ENCODE peak calls at places on chromosomes 7 and 10, in eight cellular contexts. One of them, this sample, is unnamed.

GRCh38 chr10:50605280-50606270 is 18.2 kb downstream of the SGMS1 start:
- DNase-seq in B cell: no peak
- DNase-seq in GM12865: peak; percentile 73
- DNase-seq in RWPE1: peak; percentile 80
- DNase-seq in AG09319: peak; percentile 87
- DNase-seq in bronchial epithelial cell: peak; percentile 97
- DNase-seq in MM.1S: peak; percentile 87
- DNase-seq in colonic mucosa: peak; percentile 54
- DNase-seq in this sample: peak; percentile 20

GRCh38 chr7:120725376-120726039 is 132.4 kb downstream of the TSPAN12 start:
- DNase-seq in bronchial epithelial cell: peak; percentile 36
- DNase-seq in AG09319: no peak
- DNase-seq in B cell: no peak
- DNase-seq in GM12865: peak; percentile 49
- DNase-seq in MM.1S: peak; percentile 62
- DNase-seq in colonic mucosa: no peak
- DNase-seq in RWPE1: peak; percentile 4
- DNase-seq in this sample: peak; percentile 28

GRCh38 chr10:131896403-131896802 is 4.4 kb upstream of the PPP2R2D start:
- DNase-seq in colonic mucosa: no peak
- DNase-seq in bronchial epithelial cell: no peak
- DNase-seq in MM.1S: no peak
- DNase-seq in AG09319: no peak
- DNase-seq in RWPE1: no peak
- DNase-seq in B cell: no peak
- DNase-seq in GM12865: no peak
- DNase-seq in this sample: no peak

GRCh38 chr7:106152313-106152665 is 40.2 kb upstream of the SYPL1 start:
- DNase-seq in AG09319: no peak
- DNase-seq in colonic mucosa: no peak
- DNase-seq in bronchial epithelial cell: no peak
- DNase-seq in GM12865: no peak
- DNase-seq in B cell: no peak
- DNase-seq in MM.1S: no peak
- DNase-seq in RWPE1: no peak
- DNase-seq in this sample: no peak

GRCh38 chr10:97138174-97138573 is 47.6 kb downstream of the SLIT1 start:
- DNase-seq in colonic mucosa: peak; percentile 23
- DNase-seq in GM12865: no peak
- DNase-seq in B cell: no peak
- DNase-seq in MM.1S: no peak
- DNase-seq in AG09319: no peak
- DNase-seq in RWPE1: peak; percentile 22
- DNase-seq in bronchial epithelial cell: no peak
- DNase-seq in this sample: no peak

GRCh38 chr7:48337012-48337621 is 165.9 kb downstream of the ABCA13 start:
- DNase-seq in AG09319: no peak
- DNase-seq in MM.1S: no peak
- DNase-seq in colonic mucosa: no peak
- DNase-seq in GM12865: peak; percentile 22
- DNase-seq in bronchial epithelial cell: peak; percentile 48
- DNase-seq in RWPE1: peak; percentile 47
- DNase-seq in B cell: no peak
- DNase-seq in this sample: no peak

GRCh38 chr10:3811331-3811870 is 26.4 kb upstream of the KLF6 start:
- DNase-seq in bronchial epithelial cell: peak; percentile 97
- DNase-seq in B cell: peak; percentile 70
- DNase-seq in AG09319: no peak
- DNase-seq in GM12865: peak; percentile 89
- DNase-seq in colonic mucosa: no peak
- DNase-seq in RWPE1: peak; percentile 49
- DNase-seq in MM.1S: peak; percentile 74
- DNase-seq in this sample: peak; percentile 64

GRCh38 chr7:101743241-101743994 is 74.0 kb upstream of the CUX1 start:
- DNase-seq in colonic mucosa: peak; percentile 67
- DNase-seq in RWPE1: peak; percentile 47
- DNase-seq in bronchial epithelial cell: peak; percentile 30
- DNase-seq in AG09319: no peak
- DNase-seq in MM.1S: peak; percentile 76
- DNase-seq in B cell: peak; percentile 50
- DNase-seq in GM12865: peak; percentile 81
- DNase-seq in this sample: peak; percentile 73

GRCh38 chr10:74919671-74920070 is 93.3 kb downstream of the KAT6B start:
- DNase-seq in B cell: no peak
- DNase-seq in RWPE1: no peak
- DNase-seq in colonic mucosa: no peak
- DNase-seq in MM.1S: no peak
- DNase-seq in GM12865: no peak
- DNase-seq in AG09319: no peak
- DNase-seq in bronchial epithelial cell: no peak
- DNase-seq in this sample: no peak

GRCh38 chr7:1536768-1537630 is 6.5 kb downstream of the MAFK start:
- DNase-seq in RWPE1: peak; percentile 94
- DNase-seq in bronchial epithelial cell: peak; percentile 88
- DNase-seq in GM12865: no peak
- DNase-seq in B cell: no peak
- DNase-seq in colonic mucosa: peak; percentile 89
- DNase-seq in AG09319: peak; percentile 98
- DNase-seq in MM.1S: no peak
- DNase-seq in this sample: no peak

GRCh38 chr10:132364594-132364970 is 32.4 kb upstream of the PWWP2B start:
- DNase-seq in GM12865: peak; percentile 39
- DNase-seq in bronchial epithelial cell: peak; percentile 13
- DNase-seq in colonic mucosa: no peak
- DNase-seq in B cell: peak; percentile 33
- DNase-seq in RWPE1: no peak
- DNase-seq in AG09319: no peak
- DNase-seq in MM.1S: no peak
- DNase-seq in this sample: peak; percentile 65

GRCh38 chr10:68406111-68406814 is 814 bp downstream of the RUFY2 start:
- DNase-seq in GM12865: peak; percentile 69
- DNase-seq in AG09319: peak; percentile 34
- DNase-seq in B cell: peak; percentile 38
- DNase-seq in MM.1S: peak; percentile 58
- DNase-seq in RWPE1: peak; percentile 53
- DNase-seq in bronchial epithelial cell: peak; percentile 25
- DNase-seq in colonic mucosa: peak; percentile 65
- DNase-seq in this sample: peak; percentile 73

GRCh38 chr10:63673246-63673645 is 152.0 kb downstream of the REEP3 start:
- DNase-seq in B cell: no peak
- DNase-seq in RWPE1: peak; percentile 49
- DNase-seq in bronchial epithelial cell: peak; percentile 88
- DNase-seq in MM.1S: no peak
- DNase-seq in colonic mucosa: no peak
- DNase-seq in GM12865: no peak
- DNase-seq in AG09319: no peak
- DNase-seq in this sample: no peak

GRCh38 chr10:8596929-8597472 is 542.5 kb downstream of the GATA3 start:
- DNase-seq in bronchial epithelial cell: peak; percentile 76
- DNase-seq in MM.1S: no peak
- DNase-seq in AG09319: no peak
- DNase-seq in colonic mucosa: no peak
- DNase-seq in GM12865: no peak
- DNase-seq in B cell: no peak
- DNase-seq in RWPE1: no peak
- DNase-seq in this sample: no peak

DNA sequence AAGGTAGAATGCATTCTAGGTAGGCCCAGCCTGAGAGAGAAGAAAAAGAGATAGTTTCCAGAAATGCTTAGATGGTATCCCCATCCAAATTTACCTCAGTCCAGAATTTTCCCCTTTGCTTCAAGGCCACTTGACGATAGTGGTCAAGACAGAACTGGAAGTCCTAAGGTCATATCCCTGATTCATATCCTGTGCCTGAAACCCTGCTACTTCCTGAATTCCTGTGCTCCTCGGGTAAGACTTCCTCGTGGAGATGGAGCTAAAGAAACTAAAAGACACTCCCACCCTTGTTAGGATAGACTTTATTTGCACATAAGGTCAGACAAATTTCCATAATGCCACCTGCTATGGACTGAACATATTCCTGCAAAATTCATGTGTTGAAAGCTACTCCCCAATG is 175.9 kb downstream of the EVX1 start:
- DNase-seq in B cell: no peak
- DNase-seq in AG09319: no peak
- DNase-seq in RWPE1: no peak
- DNase-seq in bronchial epithelial cell: peak; percentile 15
- DNase-seq in colonic mucosa: no peak
- DNase-seq in GM12865: no peak
- DNase-seq in MM.1S: no peak
- DNase-seq in this sample: no peak
- TF ChIP-seq CTCF in B cell: no peak
- TF ChIP-seq CTCF in AG09319: no peak
- TF ChIP-seq CTCF in RWPE1: no peak
- TF ChIP-seq CTCF in bronchial epithelial cell: no peak
- TF ChIP-seq CTCF in colonic mucosa: no peak
- TF ChIP-seq CTCF in GM12865: no peak
- TF ChIP-seq CTCF in MM.1S: no peak
- TF ChIP-seq CTCF in this sample: no peak

GRCh38 chr10:17228081-17229015 is at the start of gene VIM:
- DNase-seq in B cell: peak; percentile 93
- DNase-seq in RWPE1: peak; percentile 91
- DNase-seq in GM12865: peak; percentile 86
- DNase-seq in colonic mucosa: peak; percentile 81
- DNase-seq in AG09319: peak; percentile 92
- DNase-seq in MM.1S: peak; percentile 80
- DNase-seq in bronchial epithelial cell: peak; percentile 88
- DNase-seq in this sample: peak; percentile 58
- TF ChIP-seq CTCF in B cell: peak; percentile 5
- TF ChIP-seq CTCF in RWPE1: no peak
- TF ChIP-seq CTCF in GM12865: no peak
- TF ChIP-seq CTCF in colonic mucosa: no peak
- TF ChIP-seq CTCF in AG09319: peak; percentile 2
- TF ChIP-seq CTCF in MM.1S: no peak
- TF ChIP-seq CTCF in bronchial epithelial cell: peak; percentile 5
- TF ChIP-seq CTCF in this sample: no peak

DNA sequence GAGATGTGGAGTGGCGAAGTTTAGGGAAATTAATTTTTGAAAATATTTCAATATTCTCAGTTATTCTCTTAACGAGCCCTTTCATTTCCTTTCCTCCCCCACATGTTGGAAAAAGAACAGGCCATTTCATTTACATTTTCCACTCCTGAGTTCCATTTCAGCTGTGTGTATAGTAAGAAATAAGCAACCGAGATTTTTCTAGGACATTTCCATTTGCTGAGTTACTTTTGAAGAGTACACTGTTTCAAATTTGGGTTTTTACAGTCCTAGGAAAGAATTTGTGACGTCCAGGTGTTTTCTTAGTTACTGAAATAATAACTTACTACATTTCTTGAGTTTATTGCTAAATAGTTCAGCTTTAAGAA is 1.2 kb downstream of the SEPTIN7 start:
- DNase-seq in AG09319: no peak
- DNase-seq in colonic mucosa: no peak
- DNase-seq in RWPE1: no peak
- DNase-seq in bronchial epithelial cell: no peak
- DNase-seq in GM12865: no peak
- DNase-seq in B cell: no peak
- DNase-seq in MM.1S: peak; percentile 21
- DNase-seq in this sample: no peak
- TF ChIP-seq CTCF in AG09319: no peak
- TF ChIP-seq CTCF in colonic mucosa: no peak
- TF ChIP-seq CTCF in RWPE1: peak; percentile 45
- TF ChIP-seq CTCF in bronchial epithelial cell: no peak
- TF ChIP-seq CTCF in GM12865: no peak
- TF ChIP-seq CTCF in B cell: no peak
- TF ChIP-seq CTCF in MM.1S: no peak
- TF ChIP-seq CTCF in this sample: no peak

GRCh38 chr10:123530166-123530870 is 135.8 kb upstream of the GPR26 start:
- DNase-seq in RWPE1: no peak
- DNase-seq in B cell: no peak
- DNase-seq in bronchial epithelial cell: no peak
- DNase-seq in GM12865: no peak
- DNase-seq in colonic mucosa: no peak
- DNase-seq in AG09319: no peak
- DNase-seq in MM.1S: no peak
- DNase-seq in this sample: no peak
- TF ChIP-seq CTCF in RWPE1: no peak
- TF ChIP-seq CTCF in B cell: no peak
- TF ChIP-seq CTCF in bronchial epithelial cell: no peak
- TF ChIP-seq CTCF in GM12865: no peak
- TF ChIP-seq CTCF in colonic mucosa: no peak
- TF ChIP-seq CTCF in AG09319: no peak
- TF ChIP-seq CTCF in MM.1S: no peak
- TF ChIP-seq CTCF in this sample: no peak

GRCh38 chr7:156650042-156650441 is 9.5 kb downstream of the RNF32 start:
- DNase-seq in AG09319: no peak
- DNase-seq in MM.1S: no peak
- DNase-seq in RWPE1: peak; percentile 23
- DNase-seq in bronchial epithelial cell: no peak
- DNase-seq in B cell: no peak
- DNase-seq in colonic mucosa: peak; percentile 45
- DNase-seq in GM12865: peak; percentile 13
- DNase-seq in this sample: no peak
- TF ChIP-seq CTCF in AG09319: peak; percentile 23
- TF ChIP-seq CTCF in MM.1S: no peak
- TF ChIP-seq CTCF in RWPE1: peak; percentile 19
- TF ChIP-seq CTCF in bronchial epithelial cell: peak; percentile 35
- TF ChIP-seq CTCF in B cell: no peak
- TF ChIP-seq CTCF in colonic mucosa: peak; percentile 29
- TF ChIP-seq CTCF in GM12865: peak; percentile 19
- TF ChIP-seq CTCF in this sample: peak; percentile 51

GRCh38 chr7:65872776-65873581 is at the start of gene VKORC1L1:
- DNase-seq in colonic mucosa: peak; percentile 96
- DNase-seq in bronchial epithelial cell: peak; percentile 74
- DNase-seq in GM12865: peak; percentile 97
- DNase-seq in RWPE1: peak; percentile 81
- DNase-seq in AG09319: peak; percentile 83
- DNase-seq in MM.1S: peak; percentile 96
- DNase-seq in B cell: peak; percentile 95
- DNase-seq in this sample: peak; percentile 93
- TF ChIP-seq CTCF in colonic mucosa: no peak
- TF ChIP-seq CTCF in bronchial epithelial cell: no peak
- TF ChIP-seq CTCF in GM12865: no peak
- TF ChIP-seq CTCF in RWPE1: no peak
- TF ChIP-seq CTCF in AG09319: no peak
- TF ChIP-seq CTCF in MM.1S: no peak
- TF ChIP-seq CTCF in B cell: no peak
- TF ChIP-seq CTCF in this sample: no peak

GRCh38 chr7:70775570-70776156 is 356.3 kb upstream of the GALNT17 start:
- DNase-seq in colonic mucosa: no peak
- DNase-seq in MM.1S: peak; percentile 24
- DNase-seq in AG09319: no peak
- DNase-seq in RWPE1: no peak
- DNase-seq in B cell: no peak
- DNase-seq in GM12865: peak; percentile 77
- DNase-seq in bronchial epithelial cell: peak; percentile 24
- DNase-seq in this sample: no peak
- TF ChIP-seq CTCF in colonic mucosa: no peak
- TF ChIP-seq CTCF in MM.1S: peak; percentile 12
- TF ChIP-seq CTCF in AG09319: no peak
- TF ChIP-seq CTCF in RWPE1: no peak
- TF ChIP-seq CTCF in B cell: no peak
- TF ChIP-seq CTCF in GM12865: peak; percentile 51
- TF ChIP-seq CTCF in bronchial epithelial cell: peak; percentile 23
- TF ChIP-seq CTCF in this sample: peak; percentile 50

GRCh38 chr7:99137418-99138180 is 6.3 kb downstream of the SMURF1 start:
- DNase-seq in bronchial epithelial cell: peak; percentile 69
- DNase-seq in colonic mucosa: no peak
- DNase-seq in MM.1S: no peak
- DNase-seq in AG09319: no peak
- DNase-seq in RWPE1: no peak
- DNase-seq in GM12865: no peak
- DNase-seq in B cell: no peak
- DNase-seq in this sample: no peak
- TF ChIP-seq CTCF in bronchial epithelial cell: no peak
- TF ChIP-seq CTCF in colonic mucosa: no peak
- TF ChIP-seq CTCF in MM.1S: no peak
- TF ChIP-seq CTCF in AG09319: no peak
- TF ChIP-seq CTCF in RWPE1: no peak
- TF ChIP-seq CTCF in GM12865: no peak
- TF ChIP-seq CTCF in B cell: no peak
- TF ChIP-seq CTCF in this sample: no peak